ENCODE peak calls at places on chromosomes 5 and 9, in nine cellular contexts. V is tibial nerve, K is ovary, O is H1, U is stomach, Z is A549, P is suprapubic skin, Q is GM12878, D is SK-N-SH. F is an unnamed sample.

GRCh38 chr5:76801803-76802195 is 17.0 kb upstream of the F2RL1 start:
- DNase-seq in D (no peak), Q (no peak), V (no peak), O (no peak), U (no peak), P (no peak), K (no peak), Z (peak; percentile 69), F (no peak)

GRCh38 chr9:132011896-132012295 is 67.8 kb downstream of the MED27 start:
- DNase-seq in D (no peak), Q (no peak), P (no peak), U (no peak), Z (no peak), K (no peak), V (no peak), O (no peak), F (no peak)

GRCh38 chr5:175141421-175141820 is 302.6 kb downstream of the DRD1 start:
- DNase-seq in P (no peak), O (no peak), V (no peak), D (no peak), U (no peak), Z (no peak), K (no peak), Q (no peak), F (no peak)

GRCh38 chr5:4868140-4868735 is 271.9 kb upstream of the ADAMTS16 start:
- DNase-seq in K (peak; percentile 66), D (peak; percentile 85), O (peak; percentile 88), V (peak; percentile 61), U (peak; percentile 64), P (no peak), Z (peak; percentile 52), Q (no peak), F (no peak)

GRCh38 chr5:38148021-38148625 is 110.2 kb upstream of the EGFLAM start:
- DNase-seq in D (no peak), Z (no peak), P (no peak), U (no peak), K (no peak), O (no peak), V (no peak), Q (no peak), F (no peak)

GRCh38 chr5:143913008-143913752 is 101.2 kb downstream of the HMHB1 start:
- DNase-seq in Z (peak; percentile 82), K (no peak), V (no peak), P (no peak), U (no peak), D (no peak), O (no peak), Q (no peak), F (no peak)

GRCh38 chr5:170631471-170632195 is 127.8 kb downstream of the KCNIP1 start:
- DNase-seq in K (peak; percentile 25), U (no peak), Z (peak; percentile 68), P (no peak), V (no peak), Q (no peak), D (peak; percentile 68), O (no peak), F (no peak)

GRCh38 chr5:167814828-167815227 is 476.6 kb upstream of the WWC1 start:
- DNase-seq in P (no peak), O (no peak), Q (no peak), D (no peak), U (no peak), K (no peak), Z (no peak), V (peak; percentile 37), F (no peak)

GRCh38 chr9:87682085-87682484 is 43.8 kb upstream of the CTSL start:
- DNase-seq in U (no peak), Z (no peak), K (no peak), P (no peak), V (no peak), Q (no peak), O (peak; percentile 17), D (no peak), F (peak; percentile 88)

GRCh38 chr5:143172736-143173135 is 230.8 kb downstream of the NR3C1 start:
- DNase-seq in Q (no peak), K (no peak), P (no peak), U (no peak), O (no peak), V (no peak), Z (no peak), D (no peak), F (no peak)

GRCh38 chr5:27962201-27962600 is 923.8 kb upstream of the CDH9 start:
- DNase-seq in K (no peak), O (no peak), Z (no peak), U (no peak), V (no peak), D (no peak), P (no peak), Q (no peak), F (no peak)

GRCh38 chr5:180969406-180969805 is 19.2 kb upstream of the BTNL3 start:
- DNase-seq in U (no peak), V (no peak), D (no peak), K (no peak), P (no peak), Z (no peak), O (no peak), Q (no peak), F (no peak)

GRCh38 chr9:3936520-3937235 is 363.2 kb downstream of the GLIS3 start:
- DNase-seq in U (peak; percentile 63), Q (no peak), V (no peak), K (peak; percentile 29), O (no peak), D (peak; percentile 33), P (peak; percentile 56), Z (no peak), F (no peak)

GRCh38 chr5:96651948-96652753 is 10.0 kb upstream of the CAST start:
- DNase-seq in K (no peak), U (no peak), Z (peak; percentile 58), D (peak; percentile 11), O (no peak), Q (no peak), V (no peak), P (no peak), F (no peak)

GRCh38 chr9:137316012-137316981 is 14.2 kb upstream of the NRARP start:
- DNase-seq in O (peak; percentile 79), K (peak; percentile 74), D (peak; percentile 94), U (peak; percentile 59), P (peak; percentile 65), V (no peak), Z (peak; percentile 75), Q (no peak), F (no peak)

GRCh38 chr9:129006328-129007034 is 21.6 kb downstream of the SH3GLB2 start:
- DNase-seq in P (no peak), U (peak; percentile 72), K (peak; percentile 69), D (peak; percentile 89), V (peak; percentile 72), Q (no peak), O (peak; percentile 74), Z (peak; percentile 78), F (no peak)

GRCh38 chr9:115035872-115036612 is 81.9 kb downstream of the TNC start:
- DNase-seq in V (peak; percentile 26), Q (peak; percentile 77), K (no peak), O (no peak), Z (no peak), P (no peak), D (no peak), U (no peak), F (no peak)

GRCh38 chr9:104200456-104200994 is 106.4 kb downstream of the SMC2 start:
- DNase-seq in U (no peak), D (no peak), Z (no peak), Q (no peak), K (no peak), V (no peak), O (no peak), P (no peak), F (no peak)

GRCh38 chr5:25649628-25650265 is 1005.0 kb upstream of the CDH10 start:
- DNase-seq in Z (no peak), U (no peak), K (no peak), D (no peak), V (no peak), Q (no peak), P (no peak), O (no peak), F (no peak)
- TF ChIP-seq EP300 in Z (no peak), U (no peak), K (no peak), D (no peak), V (no peak), Q (no peak), P (no peak), O (no peak), F (no peak)

GRCh38 chr5:55191165-55191564 is 18.2 kb upstream of the CDC20B start:
- DNase-seq in O (no peak), K (no peak), Q (no peak), U (no peak), D (no peak), V (no peak), P (no peak), Z (no peak), F (no peak)
- TF ChIP-seq EP300 in O (no peak), K (no peak), Q (no peak), U (no peak), D (no peak), V (no peak), P (no peak), Z (no peak), F (no peak)

GRCh38 chr5:119176785-119177184 is 105.9 kb downstream of the DMXL1 start:
- DNase-seq in V (no peak), K (no peak), U (no peak), O (no peak), Z (no peak), D (no peak), P (no peak), Q (no peak), F (no peak)

GRCh38 chr5:119178435-119178834 is 107.5 kb downstream of the DMXL1 start:
- DNase-seq in O (no peak), Q (no peak), K (no peak), Z (no peak), D (no peak), V (no peak), U (no peak), P (no peak), F (no peak)

GRCh38 chr5:119171686-119172085 is 100.8 kb downstream of the DMXL1 start:
- DNase-seq in V (no peak), Q (no peak), K (no peak), P (no peak), D (no peak), U (no peak), Z (no peak), O (no peak), F (no peak)

GRCh38 chr5:119177226-119177625 is 106.3 kb downstream of the DMXL1 start:
- DNase-seq in Q (no peak), V (no peak), U (no peak), Z (no peak), D (no peak), O (no peak), K (no peak), P (no peak), F (no peak)

GRCh38 chr5:119174578-119175163 is 103.8 kb downstream of the DMXL1 start:
- DNase-seq in V (no peak), Z (no peak), D (no peak), O (no peak), K (no peak), P (no peak), U (no peak), Q (no peak), F (no peak)
- TF ChIP-seq EP300 in V (no peak), Z (no peak), D (no peak), O (no peak), K (no peak), P (no peak), U (no peak), Q (no peak), F (no peak)

DNA sequence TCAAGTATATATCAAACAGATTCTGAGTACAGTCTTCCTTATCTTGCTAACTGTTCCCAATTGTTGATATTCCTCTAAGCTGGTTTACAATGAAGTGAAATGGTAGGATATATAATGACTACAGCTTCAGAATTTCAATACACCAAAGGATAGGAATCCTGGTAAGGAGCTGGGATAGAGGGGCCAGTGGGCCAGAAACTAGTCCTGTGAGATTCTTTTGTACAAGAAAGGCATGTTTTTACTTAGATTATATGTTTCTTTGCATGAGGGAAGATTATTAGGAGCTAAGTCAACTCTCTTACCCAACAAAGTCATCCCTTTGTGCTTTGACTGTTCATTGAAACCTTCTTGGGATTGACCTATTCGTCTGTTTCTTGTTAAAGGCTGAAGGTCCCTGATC is 435.7 kb downstream of the PLK2 start:
- DNase-seq in P (no peak), O (no peak), D (no peak), U (no peak), K (no peak), V (no peak), Z (no peak), Q (no peak), F (no peak)
- TF ChIP-seq EP300 in P (no peak), O (no peak), D (no peak), U (no peak), K (no peak), V (no peak), Z (no peak), Q (no peak), F (no peak)